ENCODE peak calls at places on chromosomes 12 and 14, in seven cellular contexts. X is H1, J is small intestine, L is transverse colon, A is fibroblast of pulmonary artery, O is suprapubic skin, I is kidney. H is an unnamed sample.
A peak's percentile ranks its signal among the peaks of the same experiment; 100 is the strongest.

GRCh38 chr12:8420506-8420905 is 35.3 kb upstream of the CLEC6A start:
- DNase-seq in X (no peak), J (no peak), O (no peak), L (no peak), I (no peak), A (no peak), H (no peak)

GRCh38 chr12:53325539-53326061 is 4.2 kb upstream of the AAAS start:
- DNase-seq in L (peak; percentile 35), J (no peak), O (no peak), I (peak; percentile 84), A (no peak), X (peak; percentile 69), H (no peak)

GRCh38 chr14:25086081-25086480 is 36.1 kb upstream of the STXBP6 start:
- DNase-seq in J (no peak), L (no peak), O (no peak), X (no peak), A (no peak), I (no peak), H (no peak)

GRCh38 chr14:75409425-75410205 is 18.2 kb upstream of the JDP2 start:
- DNase-seq in A (no peak), L (no peak), X (no peak), I (no peak), O (no peak), J (no peak), H (no peak)

GRCh38 chr14:89399594-89400068 is 17.4 kb downstream of the FOXN3 start:
- DNase-seq in I (no peak), O (no peak), L (no peak), X (peak; percentile 47), A (peak; percentile 86), J (no peak), H (no peak)

GRCh38 chr14:104091927-104092771 is 6.6 kb downstream of the ASPG start:
- DNase-seq in L (peak; percentile 11), J (no peak), O (no peak), A (no peak), I (peak; percentile 72), X (peak; percentile 43), H (no peak)

GRCh38 chr14:29851397-29851796 is 76.2 kb downstream of the PRKD1 start:
- DNase-seq in X (no peak), I (no peak), O (no peak), L (no peak), A (peak; percentile 12), J (no peak), H (no peak)

GRCh38 chr14:79638647-79639266 is 572.5 kb downstream of the DIO2 start:
- DNase-seq in J (no peak), O (no peak), A (no peak), L (no peak), X (no peak), I (no peak), H (no peak)

GRCh38 chr12:19669793-19670192 is 230.5 kb downstream of the AEBP2 start:
- DNase-seq in A (no peak), O (no peak), I (no peak), X (no peak), J (no peak), L (no peak), H (no peak)

GRCh38 chr12:128947199-128947598 is 93.9 kb downstream of the GLT1D1 start:
- DNase-seq in L (no peak), X (no peak), I (no peak), A (no peak), J (no peak), O (no peak), H (no peak)

GRCh38 chr14:103745424-103745823 is 29.8 kb downstream of the ZFYVE21 start:
- DNase-seq in I (no peak), J (peak; percentile 87), X (no peak), A (no peak), O (no peak), L (no peak), H (no peak)

GRCh38 chr12:66775941-66776340 is 97.1 kb upstream of the GRIP1 start:
- DNase-seq in A (no peak), L (no peak), O (no peak), I (no peak), J (no peak), X (no peak), H (no peak)

GRCh38 chr14:80988742-80989429 is 33.5 kb downstream of the TSHR start:
- DNase-seq in I (no peak), O (no peak), J (no peak), X (no peak), L (no peak), A (no peak), H (no peak)

GRCh38 chr12:15320881-15321280 is 1.4 kb upstream of the PTPRO start:
- DNase-seq in I (no peak), A (no peak), O (no peak), L (no peak), X (no peak), J (no peak), H (no peak)

GRCh38 chr12:15322164-15323054 is at the start of gene PTPRO:
- DNase-seq in A (no peak), J (no peak), O (no peak), I (peak; percentile 61), L (no peak), X (peak; percentile 77), H (no peak)

DNA sequence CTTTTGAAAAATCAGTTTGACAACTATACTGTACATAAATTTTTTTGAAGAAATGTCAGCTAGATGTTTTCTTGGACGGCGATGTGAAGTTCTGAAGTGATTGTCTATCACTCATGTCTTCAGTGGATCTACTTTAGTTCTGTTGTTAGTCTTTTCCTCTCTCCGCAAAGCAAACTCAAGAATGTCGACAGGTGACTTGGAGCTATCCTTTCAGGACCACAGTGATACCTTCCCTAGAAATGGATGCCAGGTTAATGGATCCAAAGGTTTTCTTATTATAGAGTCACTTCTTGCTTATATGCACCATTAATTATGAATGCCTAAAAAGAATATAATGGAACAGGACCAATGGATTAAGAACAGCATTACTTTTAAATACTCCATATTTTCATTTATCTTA is 1.2 kb downstream of the PTPRO start:
- DNase-seq in O (no peak), J (no peak), I (no peak), A (no peak), L (no peak), X (no peak), H (no peak)
- H3K4me3 ChIP-seq in O (no peak overlapping the region), J (no peak overlapping the region), I (peak overlapping the region; percentile 52), A (no peak overlapping the region), L (no peak overlapping the region), X (no peak overlapping the region), H (no peak overlapping the region)

DNA sequence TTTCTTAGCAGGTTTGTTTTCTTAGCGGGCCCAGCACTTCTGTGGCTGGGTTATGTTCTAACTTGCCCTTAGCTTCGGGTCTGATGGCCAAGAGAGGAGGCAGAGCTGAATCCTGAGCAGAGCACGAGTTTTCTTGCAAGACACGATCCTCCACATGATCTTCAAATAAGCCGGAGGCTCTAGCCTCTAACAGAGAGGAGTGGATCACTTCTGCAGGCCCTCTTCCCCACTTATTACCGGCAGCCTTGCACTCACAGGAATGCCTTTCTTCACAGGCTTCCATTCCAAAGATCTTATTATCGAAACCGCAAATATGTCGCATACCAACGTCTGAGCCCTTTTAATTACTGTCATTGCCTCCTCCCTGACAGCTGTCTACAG is 79.5 kb downstream of the SINHCAF start:
- DNase-seq in L (no peak), A (peak; percentile 35), J (no peak), I (no peak), X (no peak), O (no peak), H (no peak)
- H3K4me3 ChIP-seq in L (no peak overlapping the region), A (no peak overlapping the region), J (no peak overlapping the region), I (no peak overlapping the region), X (no peak overlapping the region), O (no peak overlapping the region), H (no peak overlapping the region)

GRCh38 chr12:26848156-26848825 is 15.3 kb upstream of the ITPR2 start:
- DNase-seq in I (no peak), X (no peak), L (no peak), J (no peak), A (peak; percentile 70), O (no peak), H (no peak)
- H3K4me3 ChIP-seq in I (no peak overlapping the region), X (no peak overlapping the region), L (no peak overlapping the region), J (no peak overlapping the region), A (no peak overlapping the region), O (no peak overlapping the region), H (no peak overlapping the region)

GRCh38 chr14:50040401-50040775 is 76.0 kb downstream of the VCPKMT start:
- DNase-seq in X (no peak), I (no peak), J (peak; percentile 87), O (no peak), A (peak; percentile 70), L (peak; percentile 57), H (peak; percentile 44)
- H3K4me3 ChIP-seq in X (no peak overlapping the region), I (no peak overlapping the region), J (no peak overlapping the region), O (no peak overlapping the region), A (no peak overlapping the region), L (no peak overlapping the region), H (no peak overlapping the region)

GRCh38 chr12:120247183-120247582 is 18.3 kb downstream of the PXN start:
- DNase-seq in X (no peak), I (no peak), J (no peak), L (no peak), O (no peak), A (no peak), H (no peak)
- H3K4me3 ChIP-seq in X (no peak overlapping the region), I (peak overlapping the region; percentile 4), J (no peak overlapping the region), L (no peak overlapping the region), O (no peak overlapping the region), A (no peak overlapping the region), H (no peak overlapping the region)

H was measured in HL-60.